ENCODE peak calls at places on chromosomes 5 and 9, in five cellular contexts. N is posterior cingulate gyrus; O is stimulated activated CD4-positive, alpha-beta T cell treated with anti-CD3 and anti-CD28 coated beads, Interleukin-4, amount 100 ng/mL, for 1 hour; G is H1; L is hippocampal formation. K is an unnamed sample.

GRCh38 chr5:80184235-80185023 is 71.4 kb downstream of the SERINC5 start:
- DNase-seq in N (no peak), G (peak), O (no peak), L (no peak), K (no peak)

GRCh38 chr5:43161244-43161643 is 30.8 kb upstream of the NIM1K start:
- DNase-seq in N (no peak), L (no peak), O (no peak), G (no peak), K (no peak)

GRCh38 chr9:134568756-134569155 is 72.8 kb upstream of the COL5A1 start:
- DNase-seq in O (no peak), N (no peak), L (no peak), G (no peak), K (no peak)

GRCh38 chr5:179795863-179796833 is 2.4 kb downstream of the LTC4S start:
- DNase-seq in G (no peak), N (peak), L (peak), O (peak), K (peak)

GRCh38 chr9:138024831-138025291 is 147.3 kb downstream of the CACNA1B start:
- DNase-seq in N (peak), L (no peak), O (no peak), G (no peak), K (no peak)

GRCh38 chr5:111439473-111440075 is 72.8 kb downstream of the STARD4 start:
- DNase-seq in O (no peak), N (no peak), L (no peak), G (no peak), K (no peak)

GRCh38 chr9:136339173-136339957 is 12.0 kb downstream of the GPSM1 start:
- DNase-seq in N (peak), O (peak), L (peak), G (no peak), K (peak)

GRCh38 chr5:120446068-120446492 is 18.0 kb upstream of the PRR16 start:
- DNase-seq in G (no peak), N (no peak), L (no peak), O (no peak), K (no peak)

GRCh38 chr5:160525471-160526261 is 104.0 kb downstream of the PTTG1 start:
- DNase-seq in L (no peak), N (no peak), G (no peak), O (no peak), K (no peak)

GRCh38 chr5:180282281-180282680 is 9.6 kb downstream of the MAPK9 start:
- DNase-seq in G (no peak), N (no peak), O (no peak), L (no peak), K (no peak)

GRCh38 chr9:2127486-2127885 is 112.3 kb downstream of the SMARCA2 start:
- DNase-seq in L (no peak), G (no peak), N (no peak), O (no peak), K (no peak)

GRCh38 chr5:91217859-91218258 is 165.3 kb downstream of the ARRDC3 start:
- DNase-seq in L (no peak), G (no peak), N (no peak), O (no peak), K (no peak)

GRCh38 chr9:123425261-123425821 is 69.3 kb downstream of the CRB2 start:
- DNase-seq in N (peak), O (no peak), L (peak), G (no peak), K (no peak)

GRCh38 chr5:40991168-40991980 is 79.8 kb downstream of the MROH2B start:
- DNase-seq in O (no peak), G (no peak), N (no peak), L (no peak), K (peak)